ENCODE peak calls at places on chromosome 18, in seven cellular contexts. R is MM.1S, B is small intestine, I is ovary, W is RWPE2, U is thyroid gland, T is IMR-90. Z is an unnamed sample.
A peak's percentile ranks its signal among the peaks of the same experiment; 100 is the strongest.

GRCh38 chr18:49561127-49561376 is 805 bp upstream of the LIPG start:
- DNase-seq in U (no peak), T (no peak), W (no peak), R (no peak), B (no peak), I (no peak), Z (no peak)

GRCh38 chr18:40935423-40935822 is 1019.6 kb upstream of the PIK3C3 start:
- DNase-seq in T (peak; percentile 15), B (peak; percentile 3), R (peak; percentile 28), U (no peak), W (no peak), I (no peak), Z (no peak)

GRCh38 chr18:12991839-12992216 is 666 bp downstream of the CEP192 start:
- DNase-seq in T (no peak), W (no peak), U (no peak), B (no peak), I (no peak), R (no peak), Z (no peak)

GRCh38 chr18:47244041-47244440 is 7.4 kb downstream of the SKOR2 start:
- DNase-seq in I (no peak), T (no peak), R (no peak), U (no peak), B (no peak), W (no peak), Z (no peak)

GRCh38 chr18:48306838-48307237 is 102.3 kb downstream of the ZBTB7C start:
- DNase-seq in U (peak; percentile 29), R (no peak), I (no peak), W (no peak), B (no peak), T (no peak), Z (no peak)

GRCh38 chr18:67468038-67468437 is 48.5 kb downstream of the DSEL start:
- DNase-seq in B (no peak), R (no peak), I (no peak), W (no peak), U (no peak), T (no peak), Z (no peak)

GRCh38 chr18:72181241-72181764 is 362.8 kb downstream of the CBLN2 start:
- DNase-seq in B (no peak), I (no peak), R (peak; percentile 96), U (no peak), W (no peak), T (no peak), Z (no peak)

GRCh38 chr18:30487962-30488361 is 554.6 kb downstream of the DSC3 start:
- DNase-seq in I (no peak), U (no peak), T (no peak), W (no peak), B (no peak), R (no peak), Z (no peak)

GRCh38 chr18:41690332-41691110 is 264.5 kb upstream of the PIK3C3 start:
- DNase-seq in R (no peak), B (no peak), T (no peak), I (no peak), U (no peak), W (no peak), Z (no peak)

GRCh38 chr18:32618501-32618985 is 147.9 kb upstream of the GAREM1 start:
- DNase-seq in B (no peak), R (no peak), I (no peak), W (no peak), U (no peak), T (no peak), Z (no peak)

GRCh38 chr18:10010611-10011015 is 96.8 kb downstream of the VAPA start:
- DNase-seq in T (peak; percentile 92), U (peak; percentile 46), R (no peak), W (no peak), B (no peak), I (peak; percentile 60), Z (no peak)

GRCh38 chr18:31252522-31252921 is 65.4 kb upstream of the DSG1 start:
- DNase-seq in W (no peak), U (no peak), B (no peak), I (no peak), R (no peak), T (no peak), Z (no peak)

GRCh38 chr18:10321987-10322386 is 132.4 kb upstream of the APCDD1 start:
- DNase-seq in U (no peak), W (no peak), R (peak; percentile 36), I (no peak), T (no peak), B (no peak), Z (no peak)

GRCh38 chr18:48032876-48033769 is 102.7 kb upstream of the SMAD2 start:
- DNase-seq in R (no peak), W (peak; percentile 19), B (no peak), I (no peak), U (no peak), T (peak; percentile 53), Z (no peak)

GRCh38 chr18:39462436-39462835 is 1896.8 kb upstream of the CELF4 start:
- DNase-seq in I (no peak), B (no peak), W (no peak), T (peak; percentile 66), R (no peak), U (no peak), Z (no peak)

GRCh38 chr18:57787068-57787682 is 15.9 kb downstream of the ATP8B1 start:
- DNase-seq in B (peak; percentile 83), T (no peak), R (no peak), I (no peak), W (no peak), U (no peak), Z (no peak)

GRCh38 chr18:57790316-57790715 is 12.8 kb downstream of the ATP8B1 start:
- DNase-seq in B (no peak), R (no peak), I (no peak), U (no peak), W (no peak), T (no peak), Z (no peak)

GRCh38 chr18:57789759-57790158 is 13.4 kb downstream of the ATP8B1 start:
- DNase-seq in U (no peak), B (no peak), I (no peak), T (no peak), W (no peak), R (no peak), Z (no peak)

GRCh38 chr18:57791192-57791591 is 11.9 kb downstream of the ATP8B1 start:
- DNase-seq in R (no peak), U (no peak), I (no peak), W (no peak), B (no peak), T (no peak), Z (no peak)

GRCh38 chr18:57789105-57789504 is 14.0 kb downstream of the ATP8B1 start:
- DNase-seq in I (no peak), T (peak; percentile 69), W (no peak), R (no peak), U (no peak), B (peak; percentile 73), Z (no peak)
- H3K4me1 ChIP-seq in I (peaks cover 3% of the 10 kb centered on the region), T (peaks cover 32% of the 10 kb centered on the region), W (peaks cover 27% of the 10 kb centered on the region), R (no peaks in the 10 kb centered on the region), U (peaks cover 31% of the 10 kb centered on the region), B (peaks cover 22% of the 10 kb centered on the region), Z (no peaks in the 10 kb centered on the region)

GRCh38 chr18:3057526-3057925 is 44.6 kb upstream of the LPIN2 start:
- DNase-seq in I (no peak), W (no peak), B (no peak), T (no peak), R (no peak), U (no peak), Z (no peak)

GRCh38 chr18:3060667-3061580 is 48.0 kb upstream of the LPIN2 start:
- DNase-seq in B (no peak), I (no peak), R (peak; percentile 77), U (peak; percentile 27), T (no peak), W (no peak), Z (peak; percentile 33)

GRCh38 chr18:3058328-3059191 is 45.6 kb upstream of the LPIN2 start:
- DNase-seq in I (no peak), T (no peak), U (no peak), B (peak; percentile 39), W (no peak), R (no peak), Z (peak; percentile 27)

GRCh38 chr18:3061581-3062416 is 48.9 kb upstream of the LPIN2 start:
- DNase-seq in T (peak; percentile 25), B (no peak), R (peak; percentile 50), I (no peak), U (no peak), W (no peak), Z (peak; percentile 44)

DNA sequence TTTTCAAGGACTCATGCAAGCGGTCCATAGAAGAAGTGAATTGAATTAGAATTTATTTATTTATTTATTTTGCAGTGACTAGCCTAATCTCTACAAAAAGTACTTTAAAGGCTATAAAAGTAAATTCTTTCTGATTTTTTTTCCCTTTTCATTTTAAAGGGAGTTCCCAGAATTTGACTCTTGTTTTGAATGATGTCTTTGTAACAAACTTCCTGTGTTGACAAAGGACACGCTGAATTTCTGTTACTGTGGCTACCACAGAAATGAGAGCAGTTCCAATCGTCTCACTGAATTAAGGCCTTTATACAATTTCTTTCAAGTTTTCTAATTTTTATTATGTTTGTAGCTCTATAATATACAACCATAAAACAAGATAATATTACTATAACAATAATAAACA is 46.3 kb upstream of the LPIN2 start:
- DNase-seq in U (no peak), R (no peak), I (no peak), B (peak; percentile 46), W (no peak), T (no peak), Z (no peak)
- H3K27ac ChIP-seq in U (peak overlapping the region; percentile 47), R (no peak overlapping the region), I (no peak overlapping the region), B (peak overlapping the region; percentile 93), W (no peak overlapping the region), T (no peak overlapping the region), Z (peak overlapping the region; percentile 88)

DNA sequence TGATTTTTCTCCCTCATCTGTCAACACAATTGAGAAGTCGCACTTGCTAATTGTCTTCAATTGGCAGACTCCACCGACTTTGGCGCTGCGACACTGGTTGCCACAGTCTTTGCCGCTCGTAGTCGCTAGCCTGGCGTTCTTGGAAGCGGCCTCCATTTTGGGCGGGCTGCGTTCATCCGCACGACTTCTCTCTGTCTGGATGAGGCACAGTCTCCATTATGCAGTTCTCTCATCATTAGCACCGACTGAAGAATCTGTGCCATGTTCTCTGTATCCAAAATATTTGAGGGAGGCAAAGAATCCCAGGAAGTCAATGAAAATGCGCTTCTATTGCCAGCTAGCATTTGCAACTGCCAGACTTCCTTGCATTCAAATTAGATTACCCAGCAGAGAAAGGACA is 95.3 kb upstream of the CCDC68 start:
- DNase-seq in W (no peak), T (no peak), I (no peak), B (no peak), R (no peak), U (no peak), Z (no peak)
- H3K27me3 ChIP-seq in W (no peaks in the 10 kb centered on the region), T (peaks cover 2% of the 10 kb centered on the region), I (no peaks in the 10 kb centered on the region), B (no peaks in the 10 kb centered on the region), R (no peaks in the 10 kb centered on the region), U (no peaks in the 10 kb centered on the region), Z (no peaks in the 10 kb centered on the region)

GRCh38 chr18:34540897-34541296 is 169.2 kb upstream of the DTNA start:
- DNase-seq in R (no peak), I (no peak), T (no peak), U (no peak), W (no peak), B (no peak), Z (no peak)
- H3K4me1 ChIP-seq in R (no peaks in the 10 kb centered on the region), I (no peaks in the 10 kb centered on the region), T (no peaks in the 10 kb centered on the region), U (no peaks in the 10 kb centered on the region), W (no peaks in the 10 kb centered on the region), B (no peaks in the 10 kb centered on the region), Z (no peaks in the 10 kb centered on the region)

GRCh38 chr18:44938396-44939036 is 257.8 kb downstream of the SETBP1 start:
- DNase-seq in T (no peak), U (no peak), R (no peak), I (no peak), W (no peak), B (peak; percentile 90), Z (no peak)
- H3K27ac ChIP-seq in T (no peak overlapping the region), U (no peak overlapping the region), R (no peak overlapping the region), I (no peak overlapping the region), W (no peak overlapping the region), B (peak overlapping the region; percentile 21), Z (no peak overlapping the region)